ENCODE peak calls at places on chromosomes 16 and 17, in eight cellular contexts. U is nephron progenitor cell; A is A549; D is activated CD8-positive, alpha-beta memory T cell treated with anti-CD3 and anti-CD28 coated beads for 24 hours; J is Right ventricle myocardium superior; O is NCI-H460; S is AML-193; M is T-helper 1 cell. K is an unnamed sample.

GRCh38 chr17:78839173-78839761 is 1.3 kb downstream of the USP36 start:
- DNase-seq in J (no peak), U (no peak), S (peak; percentile 50), A (no peak), M (no peak), O (no peak), D (no peak), K (no peak)

GRCh38 chr16:69831212-69832123 is 69.3 kb downstream of the WWP2 start:
- DNase-seq in S (no peak), A (peak; percentile 40), M (no peak), U (no peak), J (no peak), O (no peak), D (no peak), K (no peak)

GRCh38 chr17:82752371-82753200 is 721 bp downstream of the TBCD start:
- DNase-seq in D (no peak), U (peak; percentile 60), J (peak; percentile 51), S (peak; percentile 18), M (no peak), O (no peak), A (no peak), K (peak; percentile 26)

GRCh38 chr17:80742091-80742490 is 197.5 kb downstream of the RPTOR start:
- DNase-seq in U (no peak), M (no peak), D (peak; percentile 50), S (no peak), A (no peak), J (no peak), O (no peak), K (no peak)

GRCh38 chr16:264440-264951 is 11.2 kb downstream of the RGS11 start:
- DNase-seq in M (no peak), S (no peak), O (no peak), D (no peak), U (no peak), A (no peak), J (no peak), K (no peak)

GRCh38 chr16:60741810-60742209 is 1294.4 kb downstream of the CDH8 start:
- DNase-seq in U (no peak), J (no peak), O (no peak), D (no peak), M (no peak), A (no peak), S (no peak), K (no peak)

GRCh38 chr17:76657505-76658386 is 14.2 kb upstream of the ST6GALNAC1 start:
- DNase-seq in J (no peak), A (no peak), U (no peak), M (no peak), S (no peak), O (no peak), D (no peak), K (no peak)

GRCh38 chr17:83171661-83172060 is 92.3 kb downstream of the METRNL start:
- DNase-seq in U (no peak), O (no peak), D (peak; percentile 24), J (peak; percentile 30), M (no peak), A (no peak), S (no peak), K (no peak)

GRCh38 chr16:20765732-20766131 is 1.9 kb downstream of the ACSM3 start:
- DNase-seq in O (no peak), M (no peak), D (no peak), U (no peak), A (no peak), J (no peak), S (no peak), K (no peak)

GRCh38 chr16:88878967-88879787 is 12.7 kb upstream of the PABPN1L start:
- DNase-seq in O (no peak), D (no peak), A (no peak), J (no peak), U (no peak), M (no peak), S (no peak), K (no peak)

GRCh38 chr17:65231662-65232335 is 94.6 kb downstream of the RGS9 start:
- DNase-seq in D (no peak), J (no peak), O (peak; percentile 77), U (peak; percentile 64), M (no peak), A (peak; percentile 76), S (peak; percentile 60), K (peak; percentile 50)

GRCh38 chr17:35082073-35082657 is 18.7 kb upstream of the RFFL start:
- DNase-seq in A (no peak), U (no peak), S (no peak), D (no peak), M (no peak), J (no peak), O (no peak), K (peak; percentile 31)

GRCh38 chr16:10569629-10570028 is 10.8 kb downstream of the EMP2 start:
- DNase-seq in O (no peak), S (no peak), A (no peak), J (no peak), M (no peak), D (no peak), U (no peak), K (no peak)

GRCh38 chr17:4631836-4632582 is 9.5 kb downstream of the ALOX15 start:
- DNase-seq in J (no peak), A (no peak), D (no peak), O (no peak), U (no peak), S (no peak), M (no peak), K (no peak)

GRCh38 chr17:17613708-17614114 is 22.2 kb upstream of the PEMT start:
- DNase-seq in J (no peak), O (peak; percentile 60), S (peak; percentile 37), A (peak; percentile 85), D (peak; percentile 71), M (no peak), U (peak; percentile 65), K (peak; percentile 55)

GRCh38 chr16:66127459-66128362 is 238.8 kb upstream of the CDH5 start:
- DNase-seq in U (peak; percentile 9), D (no peak), J (peak; percentile 49), O (no peak), S (no peak), A (no peak), M (no peak), K (no peak)

GRCh38 chr17:32570081-32570396 is 83.2 kb downstream of the CDK5R1 start:
- DNase-seq in M (no peak), O (no peak), D (no peak), S (no peak), A (no peak), U (no peak), J (no peak), K (no peak)

GRCh38 chr16:81265658-81266451 is 27.4 kb downstream of the BCO1 start:
- DNase-seq in A (no peak), O (no peak), D (no peak), J (peak; percentile 92), U (no peak), S (no peak), M (no peak), K (no peak)

GRCh38 chr16:86424413-86424812 is 85.9 kb upstream of the FOXF1 start:
- DNase-seq in U (no peak), D (no peak), A (no peak), M (no peak), O (no peak), J (no peak), S (no peak), K (no peak)

GRCh38 chr17:258906-259305 is 77.5 kb upstream of the DOC2B start:
- DNase-seq in A (no peak), M (no peak), J (no peak), O (no peak), U (no peak), D (no peak), S (no peak), K (no peak)

GRCh38 chr16:49019081-49019633 is 262.5 kb downstream of the CBLN1 start:
- DNase-seq in S (no peak), U (peak; percentile 83), O (peak; percentile 54), J (no peak), M (no peak), A (no peak), D (no peak), K (no peak)

GRCh38 chr16:12602811-12603698 is 200.6 kb downstream of the CPPED1 start:
- DNase-seq in U (no peak), A (no peak), J (no peak), S (no peak), M (no peak), O (no peak), D (no peak), K (no peak)

GRCh38 chr16:66891797-66892196 is 11.5 kb downstream of the PDP2 start:
- DNase-seq in U (no peak), S (no peak), M (no peak), J (no peak), O (no peak), D (no peak), A (no peak), K (no peak)

GRCh38 chr16:12271006-12271405 is 294.5 kb downstream of the SNX29 start:
- DNase-seq in M (no peak), S (no peak), J (no peak), A (peak; percentile 39), O (peak; percentile 11), D (no peak), U (peak; percentile 34), K (peak; percentile 53)

K was measured in Calu3.